ENCODE peak calls at places on chromosomes 1 and 21, in four cellular contexts. V, G, L and Z are unnamed samples.

GRCh38 chr1:8059161-8059622 is 33.1 kb upstream of the ERRFI1 start:
- DNase-seq in L (no peak), V (no peak), G (no peak), Z (no peak)

GRCh38 chr1:34419662-34420061 is 243.0 kb downstream of the C1orf94 start:
- DNase-seq in G (no peak), L (no peak), V (peak), Z (no peak)

GRCh38 chr1:188065917-188066316 is 1237.2 kb downstream of the PLA2G4A start:
- DNase-seq in V (no peak), L (no peak), G (no peak), Z (no peak)

GRCh38 chr1:27074175-27074780 is 61.6 kb upstream of the TENT5B start:
- DNase-seq in G (peak), L (no peak), V (no peak), Z (no peak)

GRCh38 chr1:94734963-94735899 is 84.9 kb upstream of the SLC44A3 start:
- DNase-seq in V (peak), L (no peak), G (no peak), Z (peak)

GRCh38 chr1:33612877-33613487 is 140.5 kb downstream of the ZSCAN20 start:
- DNase-seq in V (peak), L (peak), G (peak), Z (peak)

GRCh38 chr1:29575826-29576225 is 339.5 kb downstream of the PTPRU start:
- DNase-seq in V (no peak), G (no peak), L (no peak), Z (no peak)

GRCh38 chr1:8472668-8473067 is 154.8 kb downstream of the SLC45A1 start:
- DNase-seq in V (no peak), L (no peak), G (no peak), Z (no peak)

GRCh38 chr1:210144736-210145135 is 87.9 kb upstream of the SERTAD4 start:
- DNase-seq in V (no peak), L (no peak), G (peak), Z (no peak)

GRCh38 chr21:26307640-26308039 is 137.1 kb upstream of the APP start:
- DNase-seq in V (no peak), L (no peak), G (no peak), Z (no peak)

GRCh38 chr1:92536593-92537332 is 50.0 kb upstream of the GFI1 start:
- DNase-seq in L (no peak), G (peak), V (no peak), Z (no peak)

GRCh38 chr1:241532864-241533263 is 686 bp downstream of the KMO start:
- DNase-seq in V (no peak), G (no peak), L (no peak), Z (no peak)

GRCh38 chr1:50271337-50271736 is 151.9 kb downstream of the DMRTA2 start:
- DNase-seq in V (no peak), G (no peak), L (no peak), Z (no peak)

GRCh38 chr21:45543710-45544448 is 1.6 kb upstream of the SLC19A1 start:
- DNase-seq in L (no peak), V (peak), G (no peak), Z (peak)

GRCh38 chr1:241109039-241109438 is 248.0 kb downstream of the RGS7 start:
- DNase-seq in L (no peak), V (no peak), G (no peak), Z (no peak)

GRCh38 chr21:29657228-29657989 is 282.4 kb downstream of the GRIK1 start:
- DNase-seq in V (no peak), G (no peak), L (no peak), Z (no peak)

GRCh38 chr1:3003941-3004270 is 17.4 kb upstream of the ACTRT2 start:
- DNase-seq in V (no peak), G (no peak), L (no peak), Z (peak)

GRCh38 chr1:158951956-158952355 is 20.6 kb downstream of the PYHIN1 start:
- DNase-seq in G (no peak), V (peak), L (no peak), Z (no peak)

GRCh38 chr1:200894712-200895447 is at the start of gene INAVA:
- DNase-seq in G (no peak), V (no peak), L (no peak), Z (no peak)

GRCh38 chr1:26274801-26275425 is 5.0 kb upstream of the SH3BGRL3 start:
- DNase-seq in L (no peak), V (no peak), G (no peak), Z (no peak)

GRCh38 chr1:14561014-14561693 is 37.3 kb upstream of the KAZN start:
- DNase-seq in G (no peak), L (no peak), V (no peak), Z (no peak)

GRCh38 chr1:19313961-19314882 is 2.1 kb downstream of the SLC66A1 start:
- DNase-seq in G (no peak), L (no peak), V (no peak), Z (no peak)

GRCh38 chr1:115332813-115333608 is 5.0 kb downstream of the NGF start:
- DNase-seq in G (peak), V (no peak), L (no peak), Z (no peak)

GRCh38 chr1:25034736-25035522 is 104.9 kb upstream of the RUNX3 start:
- DNase-seq in G (no peak), V (no peak), L (no peak), Z (no peak)